ENCODE peak calls at places on chromosomes 5 and 9, in eight cellular contexts. D, K, L, I, B, S, W and Y are unnamed samples.

GRCh38 chr5:114935490-114935889 is 234.2 kb downstream of the TRIM36 start:
- DNase-seq in K (no peak), I (no peak), W (no peak), B (no peak), S (no peak), L (no peak), D (no peak), Y (no peak)

GRCh38 chr9:78236511-78236950 is 656 bp downstream of the CEP78 start:
- DNase-seq in B (no peak), W (no peak), D (no peak), S (no peak), I (no peak), L (no peak), K (no peak), Y (no peak)

GRCh38 chr5:136811551-136811950 is 446.2 kb upstream of the TRPC7 start:
- DNase-seq in L (no peak), W (no peak), S (no peak), B (no peak), I (no peak), K (no peak), D (no peak), Y (no peak)

GRCh38 chr5:150107909-150108447 is 21.6 kb upstream of the CSF1R start:
- DNase-seq in I (no peak), K (no peak), L (peak), W (no peak), S (peak), B (no peak), D (peak), Y (peak)

GRCh38 chr9:37761511-37761910 is 7.9 kb downstream of the TRMT10B start:
- DNase-seq in L (no peak), S (no peak), K (no peak), W (no peak), B (no peak), D (no peak), I (no peak), Y (no peak)

GRCh38 chr5:61701877-61702602 is 370.0 kb downstream of the ZSWIM6 start:
- DNase-seq in S (no peak), W (no peak), K (no peak), I (no peak), D (no peak), L (no peak), B (no peak), Y (peak)

GRCh38 chr5:1051366-1051720 is 42.7 kb downstream of the NKD2 start:
- DNase-seq in K (no peak), W (no peak), D (no peak), L (no peak), B (no peak), I (no peak), S (no peak), Y (no peak)

GRCh38 chr9:10095208-10095607 is 517.6 kb downstream of the PTPRD start:
- DNase-seq in B (no peak), W (no peak), L (no peak), I (no peak), D (no peak), K (no peak), S (no peak), Y (no peak)

GRCh38 chr5:143402464-143403356 is 776 bp downstream of the NR3C1 start:
- DNase-seq in L (peak), S (peak), D (peak), K (peak), W (peak), I (no peak), B (peak), Y (peak)

GRCh38 chr5:112880219-112880964 is 19.3 kb downstream of the SRP19 start:
- DNase-seq in W (no peak), K (no peak), I (no peak), S (no peak), D (no peak), L (no peak), B (no peak), Y (no peak)

GRCh38 chr5:169273451-169273850 is 27.5 kb downstream of the SLIT3 start:
- DNase-seq in W (no peak), S (no peak), B (no peak), K (no peak), I (no peak), D (no peak), L (no peak), Y (no peak)

GRCh38 chr5:32711693-32712462 is 757 bp downstream of the NPR3 start:
- DNase-seq in I (no peak), B (no peak), W (no peak), K (no peak), S (no peak), L (no peak), D (no peak), Y (no peak)

GRCh38 chr5:65483474-65484346 is 2.0 kb upstream of the ADAMTS6 start:
- DNase-seq in B (no peak), L (no peak), K (no peak), W (no peak), S (no peak), I (no peak), D (no peak), Y (no peak)

GRCh38 chr5:40312205-40312604 is 367.5 kb upstream of the PTGER4 start:
- DNase-seq in D (no peak), W (no peak), B (no peak), L (no peak), I (no peak), S (no peak), K (no peak), Y (no peak)

GRCh38 chr5:108749130-108749861 is 1.6 kb downstream of the FER start:
- DNase-seq in I (no peak), K (no peak), L (no peak), B (peak), D (no peak), W (no peak), S (no peak), Y (no peak)

GRCh38 chr5:102903074-102903871 is 148.2 kb downstream of the PAM start:
- DNase-seq in D (no peak), I (no peak), L (no peak), K (no peak), W (no peak), B (no peak), S (no peak), Y (no peak)

GRCh38 chr9:125600194-125600593 is 106.8 kb downstream of the MAPKAP1 start:
- DNase-seq in B (peak), K (no peak), S (peak), D (peak), L (peak), I (no peak), W (no peak), Y (no peak)

GRCh38 chr5:139682016-139682975 is 34.1 kb downstream of the CXXC5 start:
- DNase-seq in K (no peak), W (no peak), I (no peak), D (no peak), B (no peak), L (no peak), S (no peak), Y (no peak)

GRCh38 chr5:125372694-125373621 is 626.5 kb upstream of the ZNF608 start:
- DNase-seq in S (no peak), L (no peak), W (no peak), D (no peak), B (no peak), K (no peak), I (peak), Y (no peak)

GRCh38 chr5:56012281-56012963 is 17.7 kb upstream of the IL6ST start:
- DNase-seq in W (peak), S (no peak), D (peak), L (no peak), B (no peak), I (no peak), K (no peak), Y (no peak)

GRCh38 chr9:123338710-123339665 is 17.0 kb upstream of the CRB2 start:
- DNase-seq in S (no peak), W (no peak), D (peak), L (no peak), K (no peak), I (no peak), B (no peak), Y (no peak)

GRCh38 chr5:56415356-56415765 is 182.2 kb upstream of the ANKRD55 start:
- DNase-seq in L (peak), I (no peak), K (peak), W (no peak), S (peak), B (no peak), D (peak), Y (no peak)

GRCh38 chr5:67065237-67065636 is 131.4 kb downstream of the CD180 start:
- DNase-seq in S (no peak), B (no peak), K (no peak), L (no peak), D (no peak), W (no peak), I (no peak), Y (no peak)

GRCh38 chr5:124596595-124597388 is 149.6 kb downstream of the ZNF608 start:
- DNase-seq in D (no peak), B (no peak), K (no peak), W (no peak), L (no peak), S (no peak), I (no peak), Y (no peak)

GRCh38 chr9:79432485-79432884 is 139.3 kb upstream of the TLE4 start:
- DNase-seq in L (no peak), D (no peak), I (no peak), K (no peak), S (no peak), B (no peak), W (no peak), Y (no peak)

GRCh38 chr9:2234371-2234893 is 219.3 kb downstream of the SMARCA2 start:
- DNase-seq in W (peak), S (peak), B (no peak), L (no peak), I (no peak), K (no peak), D (no peak), Y (no peak)

GRCh38 chr9:93587651-93588347 is 11.4 kb downstream of the PHF2 start:
- DNase-seq in D (no peak), K (no peak), I (no peak), S (peak), B (no peak), L (peak), W (no peak), Y (peak)

GRCh38 chr5:148147415-148147814 is 20.9 kb upstream of the SPINK14 start:
- DNase-seq in I (no peak), D (no peak), K (no peak), S (no peak), W (no peak), B (peak), L (no peak), Y (no peak)

GRCh38 chr5:154202379-154203260 is 12.1 kb downstream of the GALNT10 start:
- DNase-seq in W (no peak), K (no peak), I (no peak), D (peak), B (no peak), S (no peak), L (no peak), Y (no peak)

GRCh38 chr9:12884736-12885395 is 110.0 kb downstream of the LURAP1L start:
- DNase-seq in D (no peak), W (no peak), S (no peak), L (no peak), K (no peak), I (no peak), B (no peak), Y (no peak)

GRCh38 chr9:131654857-131655577 is 84.9 kb downstream of the RAPGEF1 start:
- DNase-seq in B (no peak), K (no peak), S (no peak), I (no peak), L (peak), W (no peak), D (peak), Y (no peak)

GRCh38 chr9:114122152-114122615 is 23.1 kb upstream of the KIF12 start:
- DNase-seq in S (no peak), L (no peak), K (no peak), B (no peak), I (no peak), W (no peak), D (no peak), Y (no peak)

GRCh38 chr5:77928776-77929175 is 152.6 kb upstream of the TBCA start:
- DNase-seq in D (no peak), L (no peak), B (no peak), S (no peak), I (no peak), W (no peak), K (no peak), Y (no peak)

GRCh38 chr5:162591724-162592123 is 524.2 kb downstream of the GABRG2 start:
- DNase-seq in L (no peak), W (no peak), S (no peak), K (no peak), D (no peak), B (no peak), I (no peak), Y (no peak)

GRCh38 chr9:89135572-89135971 is 43.0 kb downstream of the SHC3 start:
- DNase-seq in L (no peak), W (no peak), B (no peak), D (no peak), K (no peak), S (no peak), I (no peak), Y (no peak)

GRCh38 chr9:90906316-90907055 is 104.9 kb downstream of the SYK start:
- DNase-seq in D (no peak), S (no peak), W (no peak), B (no peak), I (no peak), L (no peak), K (no peak), Y (no peak)

GRCh38 chr5:159765760-159766517 is 150.3 kb upstream of the ADRA1B start:
- DNase-seq in W (no peak), L (no peak), D (no peak), K (no peak), I (no peak), S (no peak), B (no peak), Y (peak)

GRCh38 chr9:18489861-18490260 is 15.9 kb downstream of the ADAMTSL1 start:
- DNase-seq in L (no peak), B (no peak), K (no peak), S (peak), W (no peak), I (no peak), D (no peak), Y (no peak)

GRCh38 chr5:142015781-142016533 is 3.1 kb upstream of the GNPDA1 start:
- DNase-seq in K (no peak), L (no peak), D (no peak), B (no peak), I (no peak), S (no peak), W (no peak), Y (no peak)

GRCh38 chr9:72996684-72997314 is 43.9 kb upstream of the ALDH1A1 start:
- DNase-seq in L (no peak), W (no peak), S (no peak), B (no peak), K (no peak), D (no peak), I (no peak), Y (no peak)

GRCh38 chr9:72996106-72996505 is 43.3 kb upstream of the ALDH1A1 start:
- DNase-seq in W (no peak), S (no peak), B (no peak), L (no peak), D (no peak), I (no peak), K (no peak), Y (no peak)

GRCh38 chr9:72998363-72998762 is 45.5 kb upstream of the ALDH1A1 start:
- DNase-seq in K (no peak), S (no peak), D (no peak), W (no peak), I (no peak), B (no peak), L (no peak), Y (no peak)

GRCh38 chr9:72995131-72996024 is 42.5 kb upstream of the ALDH1A1 start:
- DNase-seq in K (no peak), L (no peak), S (no peak), I (no peak), D (peak), W (no peak), B (no peak), Y (no peak)

DNA sequence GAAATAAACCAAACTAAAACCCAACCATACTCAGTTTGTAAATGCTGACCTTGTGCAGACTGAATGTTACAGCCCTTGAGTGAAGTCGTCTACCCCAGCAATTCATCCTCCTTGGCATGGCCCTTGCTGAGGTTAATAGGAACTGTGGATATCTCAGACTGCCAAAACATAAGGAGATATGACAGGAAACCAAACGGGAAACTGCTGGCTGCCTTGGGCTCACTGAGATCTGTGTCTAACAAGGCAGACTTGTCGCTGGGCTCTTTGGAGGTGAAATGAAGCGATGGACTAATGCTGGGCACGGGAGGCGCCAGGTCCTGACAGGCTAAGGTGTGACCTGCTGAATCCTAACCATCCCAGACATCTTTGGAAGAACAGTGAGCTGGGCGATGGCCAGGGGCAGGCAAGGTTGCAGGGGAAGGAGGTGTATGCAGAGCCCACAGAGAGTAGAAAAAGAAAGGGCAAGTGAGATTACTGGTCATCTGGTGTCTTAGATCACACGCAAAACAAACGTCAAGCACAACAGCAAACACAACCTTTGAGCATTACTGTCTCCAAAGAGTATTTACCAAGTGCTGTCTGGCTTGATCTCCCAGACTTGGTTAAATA is 44.6 kb upstream of the ALDH1A1 start:
- DNase-seq in B (no peak), W (no peak), D (no peak), L (peak), S (peak), K (no peak), I (no peak), Y (no peak)
- TF ChIP-seq POLR2A in B (no peak), W (no peak), D (no peak), L (no peak), S (no peak), K (no peak), I (no peak), Y (no peak)

GRCh38 chr5:74096325-74096724 is 470.3 kb downstream of the ARHGEF28 start:
- DNase-seq in D (no peak), S (no peak), L (no peak), W (no peak), B (no peak), I (no peak), K (no peak), Y (no peak)
- TF ChIP-seq CTCF in D (no peak), S (no peak), L (no peak), W (no peak), B (no peak), I (no peak), K (no peak), Y (no peak)

DNA sequence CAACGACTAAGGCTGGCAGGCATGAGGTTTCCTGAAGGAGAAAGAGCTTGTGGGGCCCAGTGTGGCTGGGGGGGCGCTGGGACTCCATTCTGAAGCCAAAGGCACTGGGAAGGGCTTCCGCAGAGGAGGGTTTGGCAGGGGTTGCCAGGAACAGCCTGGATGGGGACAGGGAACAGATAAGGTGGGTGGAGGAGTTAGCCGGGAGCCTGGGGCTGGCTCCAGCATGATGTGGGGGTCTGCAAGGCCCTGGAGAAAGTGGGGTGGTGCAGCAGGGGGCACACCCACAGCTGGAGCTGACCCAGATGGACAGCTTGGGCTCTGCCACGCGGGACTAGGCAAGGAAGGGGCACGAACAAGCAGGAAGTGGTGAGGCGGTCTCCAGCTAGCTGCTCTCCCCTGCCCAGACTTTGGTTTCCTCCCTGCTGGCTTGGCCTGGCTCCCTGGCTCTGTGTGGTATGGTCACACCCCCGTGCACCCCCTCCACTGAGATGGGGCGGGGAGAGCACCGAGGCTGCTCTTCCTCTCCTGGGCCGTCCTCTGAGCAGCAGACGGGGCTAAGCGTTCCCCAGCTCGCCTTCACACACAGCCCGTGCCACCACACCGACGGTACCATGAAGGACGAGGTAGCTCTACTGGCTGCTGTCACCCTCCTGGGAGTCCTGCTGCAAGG is at the start of gene LTC4S:
- DNase-seq in I (no peak), S (peak), W (peak), L (peak), B (peak), K (peak), D (peak), Y (no peak)
- TF ChIP-seq POLR2A in I (peak), S (peak), W (peak), L (no peak), B (peak), K (no peak), D (no peak), Y (no peak)

GRCh38 chr9:4298255-4299005 is 1.4 kb downstream of the GLIS3 start:
- DNase-seq in I (no peak), L (peak), W (peak), B (peak), D (peak), S (no peak), K (no peak), Y (no peak)

GRCh38 chr9:4297151-4297794 is 2.6 kb downstream of the GLIS3 start:
- DNase-seq in K (peak), D (peak), B (peak), L (peak), I (no peak), S (peak), W (peak), Y (peak)

GRCh38 chr9:4295160-4295559 is 4.7 kb downstream of the GLIS3 start:
- DNase-seq in K (no peak), L (no peak), D (no peak), S (no peak), I (no peak), B (no peak), W (no peak), Y (peak)

GRCh38 chr9:4297795-4298254 is 2.0 kb downstream of the GLIS3 start:
- DNase-seq in K (no peak), S (peak), B (peak), D (peak), I (no peak), L (peak), W (peak), Y (no peak)

DNA sequence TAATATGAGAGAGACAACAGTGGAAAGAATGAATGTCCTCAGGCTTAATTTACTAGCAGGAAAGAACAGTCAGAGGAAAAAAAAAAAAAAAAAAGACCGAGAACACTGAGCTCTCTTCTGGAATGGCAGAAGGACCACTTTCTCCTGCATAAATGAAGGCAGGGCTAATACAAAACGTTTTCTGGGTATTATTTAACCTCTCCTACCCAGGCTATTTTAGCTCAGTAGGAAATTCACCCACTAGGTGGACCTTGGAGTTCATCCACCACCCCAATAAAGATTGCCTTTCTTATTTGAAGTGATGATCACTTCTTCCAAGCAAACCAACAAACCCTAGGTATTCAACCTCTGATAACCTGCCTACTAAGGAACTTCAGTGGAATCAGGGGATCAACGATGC is 3.7 kb downstream of the GLIS3 start:
- DNase-seq in K (no peak), L (no peak), B (no peak), D (no peak), W (no peak), S (no peak), I (no peak), Y (peak)
- TF ChIP-seq CTCF in K (no peak), L (no peak), B (no peak), D (no peak), W (no peak), S (no peak), I (no peak), Y (no peak)